ENCODE peak calls at places on chromosome 2, in ten cellular contexts. One of them, this sample, is unnamed.

GRCh38 chr2:10361220-10361588 is 58.5 kb downstream of the HPCAL1 start:
- DNase-seq in uterus: no peak
- DNase-seq in NCI-H446 treated with DMSO at 0.1 percent for 48 hours: no peak
- DNase-seq in Daoy: peak; percentile 36
- DNase-seq in endothelial cell: no peak
- DNase-seq in activated CD8-positive, alpha-beta T cell treated with anti-CD3 and anti-CD28 coated beads for 36 hours: no peak
- DNase-seq in nephron progenitor cell: no peak
- DNase-seq in activated T-helper 1 cell treated with anti-CD3 and anti-CD28 coated beads, Interleukin-12 subunit alpha, Interleukin-12 subunit beta, Interleukin-2, Interleukin-4 antibody, amounts not matched to agents 30 ng/mL and 10 ng/mL and 1 ng/mL, durations not matched to agents 14 hours and 24 hours and 36 hours: no peak
- DNase-seq in T follicular helper cell: no peak
- DNase-seq in aorta: no peak
- DNase-seq in this sample: no peak

GRCh38 chr2:205733648-205734047 is 51.3 kb downstream of the NRP2 start:
- DNase-seq in endothelial cell: no peak
- DNase-seq in T follicular helper cell: no peak
- DNase-seq in nephron progenitor cell: peak; percentile 56
- DNase-seq in NCI-H446 treated with DMSO at 0.1 percent for 48 hours: no peak
- DNase-seq in activated CD8-positive, alpha-beta T cell treated with anti-CD3 and anti-CD28 coated beads for 36 hours: no peak
- DNase-seq in aorta: no peak
- DNase-seq in activated T-helper 1 cell treated with anti-CD3 and anti-CD28 coated beads, Interleukin-12 subunit alpha, Interleukin-12 subunit beta, Interleukin-2, Interleukin-4 antibody, amounts not matched to agents 30 ng/mL and 10 ng/mL and 1 ng/mL, durations not matched to agents 14 hours and 24 hours and 36 hours: no peak
- DNase-seq in uterus: peak; percentile 77
- DNase-seq in Daoy: no peak
- DNase-seq in this sample: no peak

GRCh38 chr2:127093648-127094210 is 13.2 kb downstream of the BIN1 start:
- DNase-seq in activated T-helper 1 cell treated with anti-CD3 and anti-CD28 coated beads, Interleukin-12 subunit alpha, Interleukin-12 subunit beta, Interleukin-2, Interleukin-4 antibody, amounts not matched to agents 30 ng/mL and 10 ng/mL and 1 ng/mL, durations not matched to agents 14 hours and 24 hours and 36 hours: no peak
- DNase-seq in T follicular helper cell: no peak
- DNase-seq in endothelial cell: no peak
- DNase-seq in uterus: no peak
- DNase-seq in nephron progenitor cell: no peak
- DNase-seq in activated CD8-positive, alpha-beta T cell treated with anti-CD3 and anti-CD28 coated beads for 36 hours: no peak
- DNase-seq in Daoy: no peak
- DNase-seq in aorta: no peak
- DNase-seq in NCI-H446 treated with DMSO at 0.1 percent for 48 hours: no peak
- DNase-seq in this sample: no peak

GRCh38 chr2:126775300-126775985 is 119.5 kb downstream of the GYPC start:
- DNase-seq in T follicular helper cell: no peak
- DNase-seq in NCI-H446 treated with DMSO at 0.1 percent for 48 hours: no peak
- DNase-seq in nephron progenitor cell: no peak
- DNase-seq in activated CD8-positive, alpha-beta T cell treated with anti-CD3 and anti-CD28 coated beads for 36 hours: no peak
- DNase-seq in activated T-helper 1 cell treated with anti-CD3 and anti-CD28 coated beads, Interleukin-12 subunit alpha, Interleukin-12 subunit beta, Interleukin-2, Interleukin-4 antibody, amounts not matched to agents 30 ng/mL and 10 ng/mL and 1 ng/mL, durations not matched to agents 14 hours and 24 hours and 36 hours: no peak
- DNase-seq in endothelial cell: no peak
- DNase-seq in Daoy: no peak
- DNase-seq in uterus: no peak
- DNase-seq in aorta: no peak
- DNase-seq in this sample: no peak

GRCh38 chr2:163711699-163712098 is 24.1 kb downstream of the FIGN start:
- DNase-seq in endothelial cell: no peak
- DNase-seq in T follicular helper cell: no peak
- DNase-seq in Daoy: no peak
- DNase-seq in activated T-helper 1 cell treated with anti-CD3 and anti-CD28 coated beads, Interleukin-12 subunit alpha, Interleukin-12 subunit beta, Interleukin-2, Interleukin-4 antibody, amounts not matched to agents 30 ng/mL and 10 ng/mL and 1 ng/mL, durations not matched to agents 14 hours and 24 hours and 36 hours: no peak
- DNase-seq in uterus: no peak
- DNase-seq in activated CD8-positive, alpha-beta T cell treated with anti-CD3 and anti-CD28 coated beads for 36 hours: no peak
- DNase-seq in nephron progenitor cell: no peak
- DNase-seq in aorta: no peak
- DNase-seq in NCI-H446 treated with DMSO at 0.1 percent for 48 hours: no peak
- DNase-seq in this sample: no peak

GRCh38 chr2:40225670-40226069 is 226.2 kb downstream of the SLC8A1 start:
- DNase-seq in nephron progenitor cell: no peak
- DNase-seq in aorta: no peak
- DNase-seq in activated CD8-positive, alpha-beta T cell treated with anti-CD3 and anti-CD28 coated beads for 36 hours: no peak
- DNase-seq in activated T-helper 1 cell treated with anti-CD3 and anti-CD28 coated beads, Interleukin-12 subunit alpha, Interleukin-12 subunit beta, Interleukin-2, Interleukin-4 antibody, amounts not matched to agents 30 ng/mL and 10 ng/mL and 1 ng/mL, durations not matched to agents 14 hours and 24 hours and 36 hours: no peak
- DNase-seq in T follicular helper cell: no peak
- DNase-seq in NCI-H446 treated with DMSO at 0.1 percent for 48 hours: no peak
- DNase-seq in endothelial cell: no peak
- DNase-seq in uterus: no peak
- DNase-seq in Daoy: no peak
- DNase-seq in this sample: no peak

GRCh38 chr2:226720948-226721347 is 78.7 kb downstream of the IRS1 start:
- DNase-seq in nephron progenitor cell: no peak
- DNase-seq in T follicular helper cell: no peak
- DNase-seq in Daoy: no peak
- DNase-seq in endothelial cell: no peak
- DNase-seq in aorta: no peak
- DNase-seq in uterus: no peak
- DNase-seq in activated CD8-positive, alpha-beta T cell treated with anti-CD3 and anti-CD28 coated beads for 36 hours: no peak
- DNase-seq in NCI-H446 treated with DMSO at 0.1 percent for 48 hours: no peak
- DNase-seq in activated T-helper 1 cell treated with anti-CD3 and anti-CD28 coated beads, Interleukin-12 subunit alpha, Interleukin-12 subunit beta, Interleukin-2, Interleukin-4 antibody, amounts not matched to agents 30 ng/mL and 10 ng/mL and 1 ng/mL, durations not matched to agents 14 hours and 24 hours and 36 hours: no peak
- DNase-seq in this sample: no peak

GRCh38 chr2:109048159-109048558 is 59.1 kb upstream of the EDAR start:
- DNase-seq in uterus: no peak
- DNase-seq in Daoy: no peak
- DNase-seq in activated T-helper 1 cell treated with anti-CD3 and anti-CD28 coated beads, Interleukin-12 subunit alpha, Interleukin-12 subunit beta, Interleukin-2, Interleukin-4 antibody, amounts not matched to agents 30 ng/mL and 10 ng/mL and 1 ng/mL, durations not matched to agents 14 hours and 24 hours and 36 hours: no peak
- DNase-seq in endothelial cell: no peak
- DNase-seq in T follicular helper cell: no peak
- DNase-seq in aorta: no peak
- DNase-seq in activated CD8-positive, alpha-beta T cell treated with anti-CD3 and anti-CD28 coated beads for 36 hours: no peak
- DNase-seq in NCI-H446 treated with DMSO at 0.1 percent for 48 hours: no peak
- DNase-seq in nephron progenitor cell: no peak
- DNase-seq in this sample: no peak

This sample was measured in HEK293T.